ENCODE peak calls at places on chromosomes 4 and X, in four cellular contexts. L is cardiac muscle cell, X is mucosa of descending colon, C is fibroblast of pulmonary artery. Z is an unnamed sample.

GRCh38 chr4:153512162-153512852 is 46.1 kb downstream of the TMEM131L start:
- DNase-seq in L (no peak), X (no peak), C (no peak), Z (no peak)

GRCh38 chrX:80550722-80551121 is 130.5 kb downstream of the TENT5D start:
- DNase-seq in L (no peak), X (no peak), C (no peak), Z (no peak)

GRCh38 chr4:83362492-83363329 is 28.1 kb upstream of the HPSE start:
- DNase-seq in L (peak; percentile 67), X (no peak), C (peak; percentile 64), Z (no peak)

GRCh38 chr4:57064811-57065711 is 45.1 kb downstream of the IGFBP7 start:
- DNase-seq in L (peak; percentile 87), X (peak; percentile 41), C (peak; percentile 91), Z (no peak)

GRCh38 chr4:145736241-145736831 is 56.4 kb downstream of the C4orf51 start:
- DNase-seq in L (peak; percentile 65), X (peak; percentile 48), C (peak; percentile 59), Z (no peak)

GRCh38 chr4:78265006-78265405 is 207.9 kb downstream of the FRAS1 start:
- DNase-seq in L (no peak), X (no peak), C (no peak), Z (no peak)

GRCh38 chr4:7929530-7929951 is 10.1 kb downstream of the AFAP1 start:
- DNase-seq in L (no peak), X (peak; percentile 80), C (no peak), Z (no peak)

GRCh38 chr4:114599231-114600065 is 841 bp downstream of the UGT8 start:
- DNase-seq in L (no peak), X (peak; percentile 76), C (no peak), Z (no peak)

GRCh38 chr4:152110780-152111179 is 350.0 kb upstream of the GATB start:
- DNase-seq in L (no peak), X (no peak), C (no peak), Z (no peak)

GRCh38 chr4:174398728-174399127 is 115.0 kb downstream of the CEP44 start:
- DNase-seq in L (peak; percentile 68), X (no peak), C (peak; percentile 78), Z (no peak)

DNA sequence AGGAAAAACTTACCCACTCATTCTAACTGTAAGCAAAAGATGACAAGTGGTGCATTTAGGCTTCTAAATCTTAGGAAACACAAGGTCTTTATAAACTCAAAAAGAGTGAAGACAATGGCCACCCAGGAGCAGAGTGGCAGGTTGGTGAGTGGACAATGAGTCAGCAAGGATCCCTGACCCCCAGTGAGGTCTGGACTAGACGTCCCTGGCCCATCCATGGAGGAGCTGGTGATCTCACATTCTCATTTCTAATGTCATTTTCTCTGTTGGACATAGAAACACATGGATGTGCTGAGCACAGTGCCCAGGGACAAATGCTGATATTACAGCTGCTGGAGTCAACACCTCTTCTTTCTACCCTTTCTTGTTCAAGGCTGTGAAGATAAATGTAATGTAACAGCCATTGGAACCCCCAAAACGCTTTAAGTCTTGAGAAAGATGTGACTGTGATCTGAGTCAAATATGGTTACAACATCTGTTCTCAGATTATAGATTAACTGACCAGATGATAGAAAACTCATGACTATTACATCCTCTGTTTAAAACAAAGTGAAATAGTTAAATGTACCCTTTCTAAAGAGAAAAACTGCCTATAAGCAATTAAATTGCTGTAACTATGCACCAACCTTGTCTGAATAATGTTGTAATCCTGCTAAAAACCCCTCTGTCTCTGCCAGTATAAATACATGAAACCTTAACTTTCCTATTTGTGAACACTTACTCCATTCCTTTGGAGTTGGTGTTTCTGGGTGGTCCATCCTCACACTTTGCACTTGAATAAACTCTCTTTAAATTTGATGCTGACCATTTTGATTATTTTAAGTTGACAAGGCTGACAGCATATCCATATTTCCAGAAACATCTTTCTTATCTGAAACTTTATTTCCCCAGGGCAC is 92.7 kb downstream of the USP46 start:
- DNase-seq in L (no peak), X (no peak), C (no peak), Z (no peak)
- TF ChIP-seq CTCF in L (no peak), X (no peak), C (no peak), Z (no peak)

GRCh38 chrX:17052210-17052609 is 105.8 kb downstream of the REPS2 start:
- DNase-seq in L (no peak), X (no peak), C (no peak), Z (no peak)

GRCh38 chrX:17042046-17042445 is 95.6 kb downstream of the REPS2 start:
- DNase-seq in L (no peak), X (no peak), C (no peak), Z (no peak)

GRCh38 chrX:17040711-17041110 is 94.3 kb downstream of the REPS2 start:
- DNase-seq in L (no peak), X (no peak), C (no peak), Z (no peak)

GRCh38 chrX:17047224-17047623 is 100.8 kb downstream of the REPS2 start:
- DNase-seq in L (no peak), X (no peak), C (no peak), Z (no peak)

DNA sequence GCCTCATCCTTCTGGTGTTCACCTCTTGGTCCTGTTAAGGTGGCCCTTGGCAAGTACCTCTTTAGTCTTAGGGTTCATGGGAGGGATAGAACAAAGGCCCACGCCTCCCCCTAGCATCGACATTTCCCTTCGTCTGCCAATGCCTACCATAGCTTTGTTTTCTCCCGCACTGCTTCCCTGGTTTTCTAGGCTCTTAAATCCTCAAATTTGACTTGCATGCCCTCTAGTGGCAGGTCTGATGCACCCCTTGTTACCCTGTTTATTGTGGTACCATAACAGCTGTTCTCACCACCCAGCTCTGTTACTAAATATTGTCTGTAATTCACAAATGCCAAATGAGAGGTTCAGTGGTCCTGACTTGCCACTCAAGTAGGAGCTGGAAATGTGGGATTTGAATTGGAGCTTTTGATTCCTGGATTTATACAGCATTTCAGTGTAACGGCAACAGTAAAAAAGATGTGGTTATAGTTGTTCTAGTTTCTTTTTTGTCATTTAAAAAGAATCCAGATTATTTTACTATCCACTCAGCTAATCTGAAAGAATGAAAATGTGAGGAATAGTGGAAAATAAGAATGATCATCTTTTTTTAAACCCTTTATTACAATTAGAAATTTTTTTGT is 100.1 kb downstream of the REPS2 start:
- DNase-seq in L (peak; percentile 81), X (peak; percentile 32), C (peak; percentile 81), Z (peak; percentile 39)
- TF ChIP-seq CTCF in L (peak; percentile 73), X (peak; percentile 15), C (peak; percentile 72), Z (peak; percentile 80)

DNA sequence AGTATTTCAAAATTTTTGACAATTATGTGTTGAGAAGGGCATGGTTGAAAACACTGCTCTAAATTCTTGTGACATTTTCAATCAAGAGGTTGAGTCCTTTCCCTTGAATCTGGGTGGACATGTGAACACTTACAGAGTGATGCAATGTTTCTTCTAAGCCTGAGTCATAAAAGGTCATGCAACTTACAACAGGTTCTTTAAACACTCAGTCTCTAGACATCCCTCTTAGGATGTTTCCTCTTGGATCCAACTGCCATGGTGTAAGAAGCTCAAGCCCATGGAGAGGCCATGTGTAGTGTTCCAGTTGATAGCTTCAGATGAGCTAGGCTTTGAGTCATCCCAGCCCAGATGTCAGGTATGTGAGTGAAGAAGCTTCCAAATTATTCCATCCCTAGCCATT is 232.2 kb upstream of the MAOA start:
- DNase-seq in L (no peak), X (no peak), C (no peak), Z (no peak)
- TF ChIP-seq CTCF in L (no peak), X (no peak), C (no peak), Z (no peak)

GRCh38 chrX:43564953-43565352 is 91.1 kb upstream of the MAOA start:
- DNase-seq in L (no peak), X (no peak), C (peak; percentile 14), Z (no peak)
- TF ChIP-seq CTCF in L (no peak), X (no peak), C (no peak), Z (no peak)

GRCh38 chrX:102129473-102129872 is 4.0 kb downstream of the TCEAL2 start:
- DNase-seq in L (peak; percentile 6), X (no peak), C (peak; percentile 3), Z (no peak)
- TF ChIP-seq CTCF in L (no peak), X (no peak), C (peak; percentile 20), Z (peak; percentile 36)

DNA sequence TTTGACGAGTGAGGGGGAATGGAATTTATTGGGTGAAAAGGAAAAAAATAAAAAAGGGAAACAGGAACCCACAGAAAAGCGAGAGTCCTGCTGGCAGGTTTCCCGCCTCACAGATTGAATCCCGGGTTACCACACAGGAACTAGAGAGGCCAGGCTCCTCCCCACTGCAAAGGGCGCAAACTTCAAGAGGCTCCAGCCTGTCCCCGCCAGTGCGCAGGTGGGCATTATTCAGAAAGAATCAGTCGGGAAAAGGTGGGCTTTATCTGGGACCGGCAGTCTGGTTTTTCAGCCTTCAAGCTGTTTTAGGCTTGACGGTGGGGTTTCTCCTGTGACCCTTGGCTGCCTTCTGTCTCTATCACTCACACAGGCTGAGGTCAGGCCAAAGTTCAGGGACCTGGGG is 1496.8 kb downstream of the RPA4 start:
- DNase-seq in L (no peak), X (no peak), C (no peak), Z (peak; percentile 9)
- TF ChIP-seq CTCF in L (no peak), X (no peak), C (no peak), Z (no peak)